ENCODE peak calls at places on chromosomes 3 and 15, in four cellular contexts. E is GM12878, T is HepG2, P is K562. L is an unnamed sample.

GRCh38 chr3:45969953-45970352 is 25.7 kb downstream of the FYCO1 start:
- DNase-seq in T (no peak), P (no peak), E (no peak), L (no peak)

GRCh38 chr15:42721016-42721415 is 15.9 kb downstream of the CDAN1 start:
- DNase-seq in P (no peak), T (no peak), E (no peak), L (no peak)

GRCh38 chr15:40510201-40510600 is 39.4 kb downstream of the CHST14 start:
- DNase-seq in E (no peak), P (no peak), T (no peak), L (no peak)

GRCh38 chr3:181896605-181897004 is 184.9 kb downstream of the SOX2 start:
- DNase-seq in E (no peak), P (no peak), T (no peak), L (no peak)

GRCh38 chr3:58680896-58681525 is 14.4 kb upstream of the FAM3D start:
- DNase-seq in E (no peak), T (no peak), P (no peak), L (no peak)

GRCh38 chr15:68797589-68798377 is 22.9 kb downstream of the ANP32A start:
- DNase-seq in P (peak; percentile 86), E (no peak), T (no peak), L (no peak)

GRCh38 chr15:30940359-30940758 is 36.6 kb downstream of the FAN1 start:
- DNase-seq in T (no peak), P (no peak), E (no peak), L (peak; percentile 23)

GRCh38 chr3:146968204-146968651 is 363.1 kb upstream of the PLSCR5 start:
- DNase-seq in P (no peak), E (no peak), T (no peak), L (no peak)

GRCh38 chr3:67920311-67920710 is 265.9 kb upstream of the SUCLG2 start:
- DNase-seq in E (no peak), P (no peak), T (no peak), L (no peak)

GRCh38 chr15:79849789-79850188 is 47.0 kb downstream of the MTHFS start:
- DNase-seq in T (peak; percentile 12), E (no peak), P (peak; percentile 22), L (peak; percentile 25)

GRCh38 chr15:76682833-76683232 is 222.3 kb downstream of the SCAPER start:
- DNase-seq in E (no peak), P (no peak), T (no peak), L (no peak)

GRCh38 chr15:76684002-76684401 is 221.1 kb downstream of the SCAPER start:
- DNase-seq in T (no peak), E (no peak), P (no peak), L (no peak)

GRCh38 chr15:76682259-76682658 is 222.9 kb downstream of the SCAPER start:
- DNase-seq in E (no peak), P (no peak), T (no peak), L (no peak)

GRCh38 chr15:76674883-76675282 is 230.3 kb downstream of the SCAPER start:
- DNase-seq in T (no peak), E (no peak), P (no peak), L (no peak)

GRCh38 chr15:76678766-76679165 is 226.4 kb downstream of the SCAPER start:
- DNase-seq in P (no peak), T (no peak), E (no peak), L (no peak)
- TF ChIP-seq HDAC2 in P (no peak), T (no peak), E (no peak), L (no peak)

DNA sequence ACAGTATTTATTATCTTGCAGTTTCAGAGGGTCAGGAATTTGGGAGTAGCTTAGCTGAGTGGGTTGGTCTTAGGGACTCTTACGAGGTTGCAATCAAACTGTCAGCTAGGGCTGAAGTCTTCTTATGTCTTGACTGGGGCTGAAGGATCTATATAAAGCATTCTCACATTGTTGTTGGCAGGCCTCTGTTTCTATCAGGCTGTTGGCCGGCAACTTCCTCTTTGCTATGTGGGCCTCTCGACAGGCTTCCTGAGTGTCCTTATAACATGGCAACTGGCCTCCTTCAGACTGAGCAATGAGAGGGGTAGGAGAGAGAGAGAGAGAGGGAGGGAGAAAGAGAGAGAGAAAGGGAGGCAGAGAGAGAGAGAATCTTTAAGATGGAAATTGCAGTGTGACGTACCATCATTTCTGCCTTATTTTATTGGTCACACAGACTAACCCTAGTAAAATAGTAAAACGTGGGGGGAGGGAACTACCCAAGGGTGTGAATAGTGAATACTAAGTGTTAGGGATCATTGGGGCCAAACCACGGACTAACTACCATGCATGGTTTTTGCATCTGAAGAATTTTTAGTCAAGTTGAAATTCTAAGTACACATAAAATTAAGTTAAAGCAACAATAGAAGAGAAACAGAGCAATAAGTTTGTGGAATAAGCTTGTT is 16.1 kb downstream of the FGF7 start:
- DNase-seq in P (no peak), T (no peak), E (peak; percentile 11), L (no peak)
- TF ChIP-seq REST in P (no peak), T (no peak), E (no peak), L (no peak)

GRCh38 chr15:33108518-33108917 is 86.0 kb downstream of the FMN1 start:
- DNase-seq in P (no peak), T (no peak), E (no peak), L (no peak)

GRCh38 chr15:33112541-33113105 is 81.9 kb downstream of the FMN1 start:
- DNase-seq in P (no peak), E (no peak), T (no peak), L (no peak)

GRCh38 chr15:33109345-33109744 is 85.2 kb downstream of the FMN1 start:
- DNase-seq in E (no peak), P (no peak), T (no peak), L (no peak)

GRCh38 chr15:33113666-33114483 is 80.6 kb downstream of the FMN1 start:
- DNase-seq in P (no peak), E (no peak), T (no peak), L (no peak)

DNA sequence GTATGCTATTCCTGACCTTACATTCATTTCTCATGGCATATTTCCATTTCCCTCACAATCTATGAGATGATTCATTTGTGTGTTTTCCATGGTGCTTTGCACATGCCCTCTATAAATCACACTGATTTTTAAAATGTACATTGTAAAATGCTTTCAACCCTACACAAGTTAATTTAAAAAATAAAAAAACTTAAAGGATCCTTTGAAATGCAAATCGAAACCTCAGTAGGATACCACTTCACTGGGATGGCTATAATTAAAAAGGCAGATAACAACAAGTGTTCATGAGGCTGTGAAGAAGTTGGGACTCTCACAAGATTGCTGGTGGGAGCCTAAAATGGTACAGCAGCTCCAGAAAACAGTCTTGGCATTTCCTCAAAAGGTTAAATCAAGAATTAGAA is 83.5 kb downstream of the FMN1 start:
- DNase-seq in T (no peak), E (no peak), P (no peak), L (no peak)
- TF ChIP-seq HDAC2 in T (no peak), E (no peak), P (no peak), L (no peak)

DNA sequence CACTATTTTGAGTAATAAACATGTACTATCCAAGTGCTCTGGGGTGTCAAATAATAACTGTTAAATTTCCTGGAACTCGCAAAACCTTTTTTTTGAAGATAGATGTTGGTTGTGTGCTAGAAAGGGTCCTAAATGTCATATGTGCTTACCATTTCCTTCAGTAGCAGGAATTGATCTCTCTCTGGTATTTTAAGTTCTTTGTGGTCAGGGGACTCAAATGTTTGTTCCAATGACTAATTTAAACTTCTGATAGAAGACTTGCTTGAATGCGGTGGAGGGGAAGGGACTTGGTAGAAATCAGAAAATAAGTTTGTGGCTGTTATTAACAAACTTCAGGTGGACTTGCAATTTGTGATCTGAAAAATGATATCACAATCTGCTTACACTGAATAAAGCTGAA is 26.8 kb downstream of the ARIH2 start:
- DNase-seq in E (no peak), P (no peak), T (no peak), L (no peak)
- TF ChIP-seq REST in E (no peak), P (no peak), T (no peak), L (no peak)

L was measured in A549.